ENCODE peak calls at places on chromosome 17, in five cellular contexts. O is right lobe of liver, L is hepatocyte, T is adrenal gland, W is left ventricle myocardium inferior. X is an unnamed sample.

GRCh38 chr17:43477832-43478634 is 5.7 kb upstream of the DHX8 start:
- DNase-seq in O (no peak), L (peak; percentile 40), W (no peak), T (no peak), X (peak; percentile 47)

GRCh38 chr17:41813039-41813680 is 356 bp downstream of the FKBP10 start:
- DNase-seq in W (no peak), O (no peak), T (no peak), L (no peak), X (no peak)

GRCh38 chr17:7354262-7354781 is 634 bp upstream of the TMEM95 start:
- DNase-seq in O (no peak), L (peak; percentile 75), T (no peak), W (no peak), X (no peak)

GRCh38 chr17:81236784-81237183 is 2.1 kb downstream of the TEPSIN start:
- DNase-seq in W (no peak), L (no peak), O (no peak), T (no peak), X (no peak)

GRCh38 chr17:18364166-18364565 is 816 bp upstream of the SHMT1 start:
- DNase-seq in L (no peak), W (no peak), T (no peak), O (no peak), X (no peak)

GRCh38 chr17:63042443-63042842 is 76.4 kb downstream of the TANC2 start:
- DNase-seq in T (no peak), L (no peak), O (no peak), W (no peak), X (no peak)

GRCh38 chr17:66767164-66767933 is 67.6 kb upstream of the CACNG5 start:
- DNase-seq in L (no peak), W (no peak), T (no peak), O (no peak), X (no peak)

GRCh38 chr17:9200197-9200662 is 178.9 kb downstream of the NTN1 start:
- DNase-seq in T (no peak), W (no peak), L (no peak), O (peak; percentile 18), X (peak; percentile 66)

GRCh38 chr17:42050360-42051012 is at the start of gene C17orf113:
- DNase-seq in L (peak; percentile 86), W (peak; percentile 48), T (peak; percentile 47), O (peak; percentile 74), X (peak; percentile 91)

GRCh38 chr17:77230436-77230830 is 89.7 kb downstream of the SEC14L1 start:
- DNase-seq in T (no peak), L (no peak), O (no peak), W (no peak), X (no peak)

GRCh38 chr17:4998666-4999428 is 1.1 kb downstream of the KIF1C start:
- DNase-seq in L (peak; percentile 80), O (peak; percentile 73), T (no peak), W (no peak), X (peak; percentile 71)

GRCh38 chr17:34151081-34151480 is 104.0 kb upstream of the CCL2 start:
- DNase-seq in W (no peak), O (no peak), L (no peak), T (no peak), X (no peak)

GRCh38 chr17:34926661-34927060 is 34.6 kb downstream of the CCT6B start:
- DNase-seq in O (no peak), L (no peak), W (no peak), T (no peak), X (no peak)

GRCh38 chr17:1067282-1067956 is 70.5 kb downstream of the TIMM22 start:
- DNase-seq in T (no peak), L (peak; percentile 50), W (peak; percentile 40), O (peak; percentile 24), X (peak; percentile 54)

GRCh38 chr17:49676276-49676868 is 1.5 kb downstream of the SPOP start:
- DNase-seq in O (no peak), W (no peak), T (no peak), L (no peak), X (no peak)

DNA sequence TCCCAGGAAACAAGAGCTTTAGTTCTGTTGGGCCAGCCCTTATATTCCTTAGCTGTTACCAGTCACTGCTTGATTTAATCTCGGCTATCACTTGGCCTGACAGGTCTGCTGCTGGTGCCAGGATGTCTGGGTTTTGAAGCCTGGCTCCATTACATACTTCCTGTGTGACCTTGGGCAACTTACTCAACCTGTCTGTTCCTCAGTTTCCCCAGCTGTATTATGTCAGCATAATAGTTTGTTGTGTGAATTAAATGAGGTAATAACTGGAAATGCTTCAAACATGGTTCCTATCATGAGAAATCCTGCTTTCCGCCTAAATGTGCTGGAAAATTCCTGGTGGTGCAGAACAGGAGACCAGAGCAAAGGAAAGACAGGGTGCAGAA is 50.6 kb upstream of the STH start:
- DNase-seq in W (no peak), O (no peak), L (no peak), T (no peak), X (no peak)
- H3K4me3 ChIP-seq in W (peak overlapping the region; percentile 53), O (peak overlapping the region; percentile 2), L (no peak overlapping the region), T (no peak overlapping the region), X (peak overlapping the region; percentile 37)

GRCh38 chr17:75508122-75508719 is 7.1 kb downstream of the CASKIN2 start:
- DNase-seq in L (no peak), W (no peak), O (peak; percentile 44), T (no peak), X (no peak)
- H3K36me3 ChIP-seq in L (no peaks in the 10 kb centered on the region), W (peaks cover 75% of the 10 kb centered on the region), O (no peaks in the 10 kb centered on the region), T (no peaks in the 10 kb centered on the region), X (peaks cover 25% of the 10 kb centered on the region)

DNA sequence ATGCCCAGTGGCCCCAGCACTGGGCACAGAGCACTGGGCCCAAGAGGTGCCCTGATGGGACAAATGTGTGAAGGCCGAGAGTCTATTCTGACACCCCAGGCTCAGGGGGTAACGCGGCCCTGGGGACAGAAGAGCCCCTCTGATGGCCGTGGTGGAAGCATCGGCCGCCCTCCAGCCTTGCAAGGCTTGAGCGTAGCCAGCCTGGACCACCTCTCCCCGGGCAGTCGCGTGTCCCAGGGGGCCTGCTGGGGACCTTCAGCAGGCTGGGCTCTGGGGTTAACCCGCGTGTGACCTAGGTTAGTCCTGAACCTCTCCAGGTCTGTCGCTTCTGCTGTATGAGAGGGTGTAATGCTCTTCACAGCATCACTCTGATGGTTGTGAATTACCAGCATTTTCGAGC is 40.8 kb downstream of the NOS2 start:
- DNase-seq in O (no peak), W (no peak), L (no peak), T (no peak), X (no peak)
- H3K4me3 ChIP-seq in O (no peak overlapping the region), W (no peak overlapping the region), L (no peak overlapping the region), T (no peak overlapping the region), X (no peak overlapping the region)

GRCh38 chr17:2275722-2276121 is 27.9 kb downstream of the SMG6 start:
- DNase-seq in O (no peak), L (no peak), W (no peak), T (no peak), X (no peak)

GRCh38 chr17:2274414-2274813 is 29.2 kb downstream of the SMG6 start:
- DNase-seq in O (no peak), T (no peak), W (no peak), L (no peak), X (no peak)

GRCh38 chr17:2266865-2267228 is 36.7 kb downstream of the SMG6 start:
- DNase-seq in L (no peak), W (no peak), T (no peak), O (no peak), X (no peak)

GRCh38 chr17:2267354-2267753 is 36.2 kb downstream of the SMG6 start:
- DNase-seq in W (no peak), L (no peak), T (no peak), O (no peak), X (no peak)

GRCh38 chr17:2271985-2272702 is 31.4 kb downstream of the SMG6 start:
- DNase-seq in O (no peak), W (no peak), L (no peak), T (no peak), X (no peak)
- H3K36me3 ChIP-seq in O (no peaks in the 10 kb centered on the region), W (peaks cover 58% of the 10 kb centered on the region), L (no peaks in the 10 kb centered on the region), T (no peaks in the 10 kb centered on the region), X (peaks cover 74% of the 10 kb centered on the region)

DNA sequence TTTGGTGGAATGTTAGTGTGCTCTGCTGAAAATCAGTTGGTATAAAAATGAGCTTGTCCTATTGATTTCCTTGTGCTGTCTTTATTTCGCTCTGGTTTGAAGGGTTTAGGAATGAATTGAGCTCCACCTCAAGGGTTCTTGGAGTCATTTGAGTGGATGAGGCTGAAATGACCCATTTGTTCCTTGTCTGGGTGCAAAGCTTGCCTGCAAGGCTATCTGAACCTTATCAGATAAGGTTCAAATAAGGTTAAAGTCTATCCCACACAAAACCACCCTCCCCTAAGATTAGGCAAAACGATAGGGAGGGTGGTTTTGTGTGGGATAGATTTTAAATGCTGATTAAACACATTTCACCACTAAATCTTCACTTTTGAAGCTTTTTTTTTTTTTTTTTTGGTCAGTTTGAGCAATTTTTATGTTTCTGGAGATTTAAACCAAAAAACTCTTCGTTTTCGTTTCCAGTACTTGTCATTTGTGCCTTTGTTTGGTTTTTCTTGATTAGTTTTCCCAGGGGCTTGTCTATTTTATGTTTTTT is 62.7 kb downstream of the ARHGAP44 start:
- DNase-seq in W (no peak), O (no peak), T (no peak), L (no peak), X (no peak)
- H3K4me3 ChIP-seq in W (no peak overlapping the region), O (no peak overlapping the region), T (no peak overlapping the region), L (no peak overlapping the region), X (no peak overlapping the region)

GRCh38 chr17:36583787-36584186 is 7.9 kb upstream of the DHRS11 start:
- DNase-seq in O (no peak), W (no peak), T (no peak), L (no peak), X (no peak)
- H3K36me3 ChIP-seq in O (peaks cover 73% of the 10 kb centered on the region), W (peaks cover 99% of the 10 kb centered on the region), T (no peaks in the 10 kb centered on the region), L (no peaks in the 10 kb centered on the region), X (peaks cover 85% of the 10 kb centered on the region)

DNA sequence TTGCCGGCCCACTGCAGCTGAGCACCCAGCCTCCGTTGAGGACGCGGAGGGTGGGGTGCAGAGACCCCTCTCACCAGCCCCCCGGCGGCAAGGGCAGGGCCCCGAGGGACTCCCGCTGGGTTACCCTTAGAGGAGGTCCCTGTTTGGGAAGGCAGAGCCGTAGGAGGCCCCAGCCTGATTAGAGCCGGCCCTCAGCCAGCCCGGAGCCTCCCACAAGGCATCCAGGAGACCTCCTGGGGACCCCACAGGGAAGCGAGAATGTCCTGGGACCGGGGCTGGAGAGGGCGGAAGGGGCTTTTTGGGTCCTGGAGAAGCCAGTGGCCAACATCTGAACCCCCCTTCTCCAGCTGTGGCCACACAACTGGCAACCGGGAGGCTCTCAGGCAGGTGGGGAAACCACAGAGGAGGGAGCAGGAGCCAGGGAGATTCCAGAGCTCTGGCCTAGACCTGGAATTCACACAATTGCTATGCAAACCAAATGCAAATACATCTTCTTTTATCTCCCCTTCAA is 21.7 kb upstream of the SP6 start:
- DNase-seq in L (no peak), T (no peak), O (peak; percentile 35), W (no peak), X (peak; percentile 87)
- H3K4me3 ChIP-seq in L (no peak overlapping the region), T (no peak overlapping the region), O (no peak overlapping the region), W (no peak overlapping the region), X (no peak overlapping the region)

DNA sequence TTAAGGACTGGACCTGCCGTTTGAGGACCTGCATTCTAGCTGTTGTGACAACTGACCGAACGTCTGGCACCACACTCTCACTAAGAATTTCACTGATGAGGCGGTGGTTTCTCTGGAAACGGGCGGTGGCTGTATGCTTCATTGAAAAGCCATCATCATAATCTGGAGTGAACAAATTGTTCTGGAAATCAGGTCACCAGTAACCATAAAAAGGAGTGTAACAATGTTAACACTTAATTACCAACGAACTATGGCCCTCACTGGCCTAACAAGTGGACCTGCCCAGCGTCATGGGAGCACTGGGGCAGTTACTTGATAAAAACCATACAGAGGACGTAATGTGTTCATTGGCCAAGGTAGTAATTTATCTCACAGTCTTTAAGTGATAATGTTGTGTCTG is 15.4 kb downstream of the SMARCE1 start:
- DNase-seq in W (no peak), T (no peak), L (no peak), O (no peak), X (no peak)
- H3K36me3 ChIP-seq in W (peaks cover 95% of the 10 kb centered on the region), T (no peaks in the 10 kb centered on the region), L (peaks cover 14% of the 10 kb centered on the region), O (peaks cover 91% of the 10 kb centered on the region), X (peaks cover 97% of the 10 kb centered on the region)

X was measured in endodermal cell.